ENCODE peak calls at places on chromosome 5, in four cellular contexts. One of them, this sample, is unnamed.

GRCh38 chr5:74517700-74518099 is 122.8 kb downstream of the ENC1 start:
- DNase-seq in coronary artery: no peak
- DNase-seq in astrocyte of the spinal cord: peak; percentile 90
- DNase-seq in effector memory CD4-positive, alpha-beta T cell: no peak
- DNase-seq in this sample: peak; percentile 58

GRCh38 chr5:173721259-173722232 is 105.1 kb upstream of the BOD1 start:
- DNase-seq in coronary artery: no peak
- DNase-seq in astrocyte of the spinal cord: no peak
- DNase-seq in effector memory CD4-positive, alpha-beta T cell: no peak
- DNase-seq in this sample: no peak

GRCh38 chr5:151100690-151101089 is 19.9 kb upstream of the TNIP1 start:
- DNase-seq in coronary artery: no peak
- DNase-seq in astrocyte of the spinal cord: no peak
- DNase-seq in effector memory CD4-positive, alpha-beta T cell: no peak
- DNase-seq in this sample: no peak

GRCh38 chr5:178106556-178107239 is 6.6 kb upstream of the N4BP3 start:
- DNase-seq in coronary artery: no peak
- DNase-seq in astrocyte of the spinal cord: no peak
- DNase-seq in effector memory CD4-positive, alpha-beta T cell: no peak
- DNase-seq in this sample: no peak

GRCh38 chr5:112154940-112155686 is 264.0 kb downstream of the EPB41L4A start:
- DNase-seq in coronary artery: no peak
- DNase-seq in astrocyte of the spinal cord: no peak
- DNase-seq in effector memory CD4-positive, alpha-beta T cell: no peak
- DNase-seq in this sample: no peak

GRCh38 chr5:84032404-84032803 is 311.7 kb upstream of the HAPLN1 start:
- DNase-seq in coronary artery: no peak
- DNase-seq in astrocyte of the spinal cord: peak; percentile 38
- DNase-seq in effector memory CD4-positive, alpha-beta T cell: no peak
- DNase-seq in this sample: no peak

GRCh38 chr5:34639852-34640626 is 16.1 kb upstream of the RAI14 start:
- DNase-seq in coronary artery: no peak
- DNase-seq in astrocyte of the spinal cord: peak; percentile 76
- DNase-seq in effector memory CD4-positive, alpha-beta T cell: no peak
- DNase-seq in this sample: peak; percentile 82

GRCh38 chr5:64594601-64595518 is 89.0 kb downstream of the RGS7BP start:
- DNase-seq in coronary artery: no peak
- DNase-seq in astrocyte of the spinal cord: no peak
- DNase-seq in effector memory CD4-positive, alpha-beta T cell: no peak
- DNase-seq in this sample: no peak

GRCh38 chr5:99320461-99320860 is 391.7 kb upstream of the CHD1 start:
- DNase-seq in coronary artery: no peak
- DNase-seq in astrocyte of the spinal cord: no peak
- DNase-seq in effector memory CD4-positive, alpha-beta T cell: no peak
- DNase-seq in this sample: no peak

GRCh38 chr5:89613222-89613956 is 730.4 kb upstream of the MEF2C start:
- DNase-seq in coronary artery: no peak
- DNase-seq in astrocyte of the spinal cord: no peak
- DNase-seq in effector memory CD4-positive, alpha-beta T cell: no peak
- DNase-seq in this sample: no peak

GRCh38 chr5:160188151-160188967 is 40.9 kb upstream of the FABP6 start:
- DNase-seq in coronary artery: peak; percentile 76
- DNase-seq in astrocyte of the spinal cord: peak; percentile 47
- DNase-seq in effector memory CD4-positive, alpha-beta T cell: no peak
- DNase-seq in this sample: no peak
- H3K4me3 ChIP-seq in coronary artery: peak overlapping the region; percentile 73
- H3K4me3 ChIP-seq in astrocyte of the spinal cord: peak overlapping the region; percentile 27
- H3K4me3 ChIP-seq in effector memory CD4-positive, alpha-beta T cell: no peak overlapping the region
- H3K4me3 ChIP-seq in this sample: peak overlapping the region; percentile 44

GRCh38 chr5:156913355-156913718 is 49.7 kb downstream of the TIMD4 start:
- DNase-seq in coronary artery: no peak
- DNase-seq in astrocyte of the spinal cord: no peak
- DNase-seq in effector memory CD4-positive, alpha-beta T cell: no peak
- DNase-seq in this sample: no peak
- H3K4me3 ChIP-seq in coronary artery: no peak overlapping the region
- H3K4me3 ChIP-seq in astrocyte of the spinal cord: no peak overlapping the region
- H3K4me3 ChIP-seq in effector memory CD4-positive, alpha-beta T cell: peak overlapping the region; percentile 23
- H3K4me3 ChIP-seq in this sample: no peak overlapping the region

DNA sequence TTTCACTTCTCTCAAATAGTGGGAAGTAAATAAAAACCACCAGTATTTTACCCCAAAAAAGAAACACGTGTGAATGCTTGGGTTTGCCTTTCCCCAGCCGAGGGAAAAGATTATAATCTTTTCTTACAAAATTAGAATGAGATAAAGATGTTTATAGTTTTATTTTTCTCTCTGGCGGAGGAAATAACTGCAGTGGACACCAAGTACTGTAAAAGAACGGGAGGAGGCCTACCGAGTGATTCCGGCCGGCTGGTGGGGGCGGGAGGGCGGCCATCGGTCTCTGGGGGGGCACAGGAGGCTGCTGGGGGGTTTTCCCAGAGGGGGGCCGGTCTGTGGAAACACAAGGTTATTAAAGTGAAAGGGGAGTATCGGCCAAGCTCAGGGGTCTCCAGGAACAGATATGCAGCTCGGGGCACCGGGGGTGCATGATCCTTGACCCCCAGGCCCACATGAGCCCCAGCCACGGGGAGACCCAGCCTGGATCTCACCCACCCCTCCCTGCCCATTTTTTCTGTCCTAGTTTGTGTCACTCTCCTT is 29.4 kb downstream of the LCP2 start:
- DNase-seq in coronary artery: no peak
- DNase-seq in astrocyte of the spinal cord: no peak
- DNase-seq in effector memory CD4-positive, alpha-beta T cell: no peak
- DNase-seq in this sample: no peak
- H3K4me3 ChIP-seq in coronary artery: peak overlapping the region; percentile 58
- H3K4me3 ChIP-seq in astrocyte of the spinal cord: no peak overlapping the region
- H3K4me3 ChIP-seq in effector memory CD4-positive, alpha-beta T cell: peak overlapping the region; percentile 12
- H3K4me3 ChIP-seq in this sample: no peak overlapping the region

DNA sequence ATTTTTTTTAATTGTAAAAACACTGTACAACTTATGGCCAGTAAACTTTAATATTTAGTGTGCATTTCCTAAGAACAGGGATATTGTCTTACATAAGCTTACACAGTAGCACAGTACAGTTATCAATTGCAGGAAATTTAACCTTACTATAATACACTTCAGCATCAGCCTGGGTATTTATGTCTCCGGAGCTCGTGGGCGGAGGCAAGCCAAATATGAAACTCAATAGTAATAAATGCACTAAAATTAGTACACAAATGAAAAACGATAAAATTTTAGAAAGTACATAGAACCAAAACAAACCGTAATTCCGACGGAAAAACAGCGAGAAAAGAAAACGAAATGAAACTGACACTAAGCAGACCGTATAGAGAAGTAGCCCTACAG is 91.2 kb downstream of the ANXA2R start:
- DNase-seq in coronary artery: no peak
- DNase-seq in astrocyte of the spinal cord: no peak
- DNase-seq in effector memory CD4-positive, alpha-beta T cell: no peak
- DNase-seq in this sample: no peak
- H3K4me3 ChIP-seq in coronary artery: peak overlapping the region; percentile 73
- H3K4me3 ChIP-seq in astrocyte of the spinal cord: peak overlapping the region; percentile 16
- H3K4me3 ChIP-seq in effector memory CD4-positive, alpha-beta T cell: peak overlapping the region; percentile 64
- H3K4me3 ChIP-seq in this sample: peak overlapping the region; percentile 26

GRCh38 chr5:31226651-31227050 is 33.2 kb downstream of the CDH6 start:
- DNase-seq in coronary artery: no peak
- DNase-seq in astrocyte of the spinal cord: no peak
- DNase-seq in effector memory CD4-positive, alpha-beta T cell: no peak
- DNase-seq in this sample: no peak

GRCh38 chr5:31236339-31236738 is 42.9 kb downstream of the CDH6 start:
- DNase-seq in coronary artery: no peak
- DNase-seq in astrocyte of the spinal cord: no peak
- DNase-seq in effector memory CD4-positive, alpha-beta T cell: no peak
- DNase-seq in this sample: no peak

GRCh38 chr5:31235381-31235780 is 41.9 kb downstream of the CDH6 start:
- DNase-seq in coronary artery: no peak
- DNase-seq in astrocyte of the spinal cord: peak; percentile 23
- DNase-seq in effector memory CD4-positive, alpha-beta T cell: no peak
- DNase-seq in this sample: peak; percentile 5

GRCh38 chr5:31232273-31232888 is 38.9 kb downstream of the CDH6 start:
- DNase-seq in coronary artery: no peak
- DNase-seq in astrocyte of the spinal cord: peak; percentile 72
- DNase-seq in effector memory CD4-positive, alpha-beta T cell: no peak
- DNase-seq in this sample: peak; percentile 5

DNA sequence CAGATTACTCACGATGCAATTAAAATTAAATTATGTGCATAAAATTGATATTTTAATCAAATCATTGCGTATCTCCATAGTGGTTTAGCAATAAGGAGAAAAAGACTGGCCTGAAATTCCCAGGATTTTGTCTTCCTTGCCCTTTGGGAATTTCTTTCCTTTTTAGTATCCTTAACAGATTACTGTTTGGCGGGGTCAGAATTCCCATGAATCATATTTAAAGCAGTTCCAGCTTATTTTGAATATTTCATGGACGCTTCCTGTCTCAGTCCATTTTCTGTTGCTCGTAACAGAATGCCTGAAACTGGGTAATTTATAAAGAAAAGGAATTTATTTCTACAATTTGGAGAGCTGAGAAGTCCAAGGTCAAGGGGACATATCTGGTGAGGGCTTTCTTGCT is 37.7 kb downstream of the CDH6 start:
- DNase-seq in coronary artery: no peak
- DNase-seq in astrocyte of the spinal cord: no peak
- DNase-seq in effector memory CD4-positive, alpha-beta T cell: no peak
- DNase-seq in this sample: no peak
- H3K4me3 ChIP-seq in coronary artery: no peak overlapping the region
- H3K4me3 ChIP-seq in astrocyte of the spinal cord: no peak overlapping the region
- H3K4me3 ChIP-seq in effector memory CD4-positive, alpha-beta T cell: no peak overlapping the region
- H3K4me3 ChIP-seq in this sample: no peak overlapping the region

DNA sequence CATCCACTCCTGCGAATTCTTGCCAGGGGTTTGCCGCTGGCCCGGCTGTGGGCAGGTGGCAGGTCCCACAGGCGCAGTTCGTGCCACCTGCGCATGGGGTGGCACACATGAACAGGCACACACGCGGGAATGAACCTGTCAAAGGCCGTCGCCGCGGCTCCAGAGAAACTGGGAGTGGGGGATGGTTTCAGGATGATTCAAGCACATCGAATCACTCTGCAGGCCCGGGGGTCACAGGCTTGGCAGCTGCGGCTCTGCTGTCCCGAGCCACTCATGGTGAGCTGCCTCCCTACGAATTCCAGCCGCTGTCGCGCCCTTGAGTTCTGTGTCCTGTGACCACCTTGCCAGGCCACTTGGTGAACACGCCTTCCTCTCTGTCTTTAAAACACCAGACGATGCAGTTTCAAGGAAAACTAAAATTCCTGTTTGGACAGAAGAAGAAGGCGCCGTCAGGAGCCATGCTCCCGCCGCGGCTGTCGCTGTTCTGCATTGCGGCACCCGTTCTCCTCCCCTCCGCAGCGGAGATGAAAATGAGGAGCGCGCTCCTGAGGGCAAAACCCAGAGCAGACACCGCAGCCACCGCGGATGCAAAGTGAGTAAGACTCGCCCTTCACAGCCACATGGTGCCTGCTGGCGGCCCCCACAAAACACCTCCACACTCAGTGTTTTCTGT is 15.4 kb upstream of the EXOC3 start:
- DNase-seq in coronary artery: no peak
- DNase-seq in astrocyte of the spinal cord: no peak
- DNase-seq in effector memory CD4-positive, alpha-beta T cell: no peak
- DNase-seq in this sample: no peak
- H3K4me3 ChIP-seq in coronary artery: no peak overlapping the region
- H3K4me3 ChIP-seq in astrocyte of the spinal cord: no peak overlapping the region
- H3K4me3 ChIP-seq in effector memory CD4-positive, alpha-beta T cell: no peak overlapping the region
- H3K4me3 ChIP-seq in this sample: no peak overlapping the region

GRCh38 chr5:132227235-132227484 is 493 bp downstream of the P4HA2 start:
- DNase-seq in coronary artery: peak; percentile 86
- DNase-seq in astrocyte of the spinal cord: no peak
- DNase-seq in effector memory CD4-positive, alpha-beta T cell: no peak
- DNase-seq in this sample: no peak
- H3K4me3 ChIP-seq in coronary artery: peak overlapping the region; percentile 91
- H3K4me3 ChIP-seq in astrocyte of the spinal cord: peak overlapping the region; percentile 64
- H3K4me3 ChIP-seq in effector memory CD4-positive, alpha-beta T cell: peak overlapping the region; percentile 62
- H3K4me3 ChIP-seq in this sample: peak overlapping the region; percentile 70

GRCh38 chr5:163533229-163533628 is 27.8 kb downstream of the MAT2B start:
- DNase-seq in coronary artery: no peak
- DNase-seq in astrocyte of the spinal cord: no peak
- DNase-seq in effector memory CD4-positive, alpha-beta T cell: no peak
- DNase-seq in this sample: no peak

GRCh38 chr5:163531272-163531671 is 25.9 kb downstream of the MAT2B start:
- DNase-seq in coronary artery: no peak
- DNase-seq in astrocyte of the spinal cord: no peak
- DNase-seq in effector memory CD4-positive, alpha-beta T cell: no peak
- DNase-seq in this sample: no peak

GRCh38 chr5:163532203-163532892 is 26.9 kb downstream of the MAT2B start:
- DNase-seq in coronary artery: no peak
- DNase-seq in astrocyte of the spinal cord: no peak
- DNase-seq in effector memory CD4-positive, alpha-beta T cell: no peak
- DNase-seq in this sample: no peak

GRCh38 chr5:163534476-163535172 is 29.2 kb downstream of the MAT2B start:
- DNase-seq in coronary artery: no peak
- DNase-seq in astrocyte of the spinal cord: no peak
- DNase-seq in effector memory CD4-positive, alpha-beta T cell: no peak
- DNase-seq in this sample: no peak

GRCh38 chr5:163535290-163535689 is 29.9 kb downstream of the MAT2B start:
- DNase-seq in coronary artery: no peak
- DNase-seq in astrocyte of the spinal cord: no peak
- DNase-seq in effector memory CD4-positive, alpha-beta T cell: no peak
- DNase-seq in this sample: no peak
- H3K4me3 ChIP-seq in coronary artery: no peak overlapping the region
- H3K4me3 ChIP-seq in astrocyte of the spinal cord: no peak overlapping the region
- H3K4me3 ChIP-seq in effector memory CD4-positive, alpha-beta T cell: no peak overlapping the region
- H3K4me3 ChIP-seq in this sample: no peak overlapping the region

GRCh38 chr5:125412051-125412560 is 665.7 kb upstream of the ZNF608 start:
- DNase-seq in coronary artery: no peak
- DNase-seq in astrocyte of the spinal cord: peak; percentile 44
- DNase-seq in effector memory CD4-positive, alpha-beta T cell: no peak
- DNase-seq in this sample: no peak

GRCh38 chr5:125409101-125409495 is 662.7 kb upstream of the ZNF608 start:
- DNase-seq in coronary artery: no peak
- DNase-seq in astrocyte of the spinal cord: no peak
- DNase-seq in effector memory CD4-positive, alpha-beta T cell: no peak
- DNase-seq in this sample: no peak

GRCh38 chr5:125409496-125410351 is 663.3 kb upstream of the ZNF608 start:
- DNase-seq in coronary artery: no peak
- DNase-seq in astrocyte of the spinal cord: peak; percentile 76
- DNase-seq in effector memory CD4-positive, alpha-beta T cell: no peak
- DNase-seq in this sample: no peak

GRCh38 chr5:125411163-125412050 is 665.0 kb upstream of the ZNF608 start:
- DNase-seq in coronary artery: no peak
- DNase-seq in astrocyte of the spinal cord: peak; percentile 85
- DNase-seq in effector memory CD4-positive, alpha-beta T cell: no peak
- DNase-seq in this sample: no peak

DNA sequence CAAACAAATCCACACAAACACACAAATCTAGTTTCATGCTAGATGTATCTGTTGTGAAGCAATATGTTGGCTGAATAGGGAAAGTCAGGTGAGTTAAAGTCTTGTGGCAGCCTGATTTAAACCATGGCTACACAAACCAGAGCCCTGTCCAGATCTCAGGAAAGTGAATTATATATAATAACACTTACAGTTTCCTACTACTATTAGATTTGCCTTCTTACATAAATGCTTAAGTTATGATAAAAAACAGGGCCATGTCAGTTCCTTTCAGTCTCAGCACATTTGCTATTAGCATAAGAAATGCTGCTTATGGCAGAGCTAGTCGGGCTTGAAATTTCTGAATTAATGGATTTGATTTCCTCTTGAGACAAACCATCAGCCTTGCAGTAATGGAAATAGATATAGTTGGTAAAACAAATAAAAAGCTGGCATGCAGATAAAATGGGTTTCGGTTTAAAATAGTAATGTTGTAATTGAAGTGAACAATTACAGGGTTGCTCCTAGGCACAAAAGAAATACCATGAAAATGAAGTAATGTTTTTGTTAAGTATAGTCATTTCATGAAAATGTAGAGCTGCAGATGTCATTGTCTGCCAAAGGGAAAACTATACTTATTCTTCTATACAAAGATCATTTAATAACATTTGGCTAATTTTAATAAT is 664.2 kb upstream of the ZNF608 start:
- DNase-seq in coronary artery: no peak
- DNase-seq in astrocyte of the spinal cord: peak; percentile 86
- DNase-seq in effector memory CD4-positive, alpha-beta T cell: no peak
- DNase-seq in this sample: no peak
- H3K4me3 ChIP-seq in coronary artery: no peak overlapping the region
- H3K4me3 ChIP-seq in astrocyte of the spinal cord: no peak overlapping the region
- H3K4me3 ChIP-seq in effector memory CD4-positive, alpha-beta T cell: no peak overlapping the region
- H3K4me3 ChIP-seq in this sample: no peak overlapping the region

This sample was measured in AG04449.